ENCODE peak calls at places on chromosome 21, in nine cellular contexts. One of them, this sample, is unnamed.
A peak's percentile ranks its signal among the peaks of the same experiment; 100 is the strongest.

GRCh38 chr21:21236981-21237380 is 238.8 kb downstream of the NCAM2 start:
- DNase-seq in Peyer's patch: no peak
- DNase-seq in substantia nigra: no peak
- DNase-seq in left ventricle myocardium inferior: no peak
- DNase-seq in tibial nerve: no peak
- DNase-seq in effector memory CD4-positive, alpha-beta T cell: no peak
- DNase-seq in RWPE2: no peak
- DNase-seq in suprapubic skin: no peak
- DNase-seq in left lung: no peak
- DNase-seq in this sample: no peak

GRCh38 chr21:29133796-29134195 is 3.4 kb downstream of the MAP3K7CL start:
- DNase-seq in tibial nerve: no peak
- DNase-seq in substantia nigra: no peak
- DNase-seq in suprapubic skin: no peak
- DNase-seq in left lung: no peak
- DNase-seq in left ventricle myocardium inferior: no peak
- DNase-seq in effector memory CD4-positive, alpha-beta T cell: no peak
- DNase-seq in RWPE2: no peak
- DNase-seq in Peyer's patch: no peak
- DNase-seq in this sample: no peak

GRCh38 chr21:36881223-36881622 is 85.2 kb downstream of the HLCS start:
- DNase-seq in tibial nerve: no peak
- DNase-seq in effector memory CD4-positive, alpha-beta T cell: no peak
- DNase-seq in left ventricle myocardium inferior: no peak
- DNase-seq in RWPE2: no peak
- DNase-seq in substantia nigra: no peak
- DNase-seq in left lung: no peak
- DNase-seq in suprapubic skin: no peak
- DNase-seq in Peyer's patch: no peak
- DNase-seq in this sample: no peak

GRCh38 chr21:21750124-21750825 is 752.1 kb downstream of the NCAM2 start:
- DNase-seq in suprapubic skin: no peak
- DNase-seq in tibial nerve: no peak
- DNase-seq in substantia nigra: no peak
- DNase-seq in effector memory CD4-positive, alpha-beta T cell: no peak
- DNase-seq in left lung: no peak
- DNase-seq in left ventricle myocardium inferior: no peak
- DNase-seq in Peyer's patch: no peak
- DNase-seq in RWPE2: no peak
- DNase-seq in this sample: no peak

GRCh38 chr21:25161571-25161970 is 445.7 kb downstream of the MRPL39 start:
- DNase-seq in effector memory CD4-positive, alpha-beta T cell: no peak
- DNase-seq in tibial nerve: no peak
- DNase-seq in left ventricle myocardium inferior: no peak
- DNase-seq in RWPE2: no peak
- DNase-seq in left lung: no peak
- DNase-seq in Peyer's patch: no peak
- DNase-seq in suprapubic skin: no peak
- DNase-seq in substantia nigra: no peak
- DNase-seq in this sample: no peak

GRCh38 chr21:42860345-42860744 is 19.0 kb downstream of the WDR4 start:
- DNase-seq in left ventricle myocardium inferior: no peak
- DNase-seq in substantia nigra: no peak
- DNase-seq in effector memory CD4-positive, alpha-beta T cell: no peak
- DNase-seq in RWPE2: no peak
- DNase-seq in suprapubic skin: no peak
- DNase-seq in Peyer's patch: no peak
- DNase-seq in left lung: no peak
- DNase-seq in tibial nerve: no peak
- DNase-seq in this sample: no peak

GRCh38 chr21:44900559-44901251 is 20.0 kb downstream of the ITGB2 start:
- DNase-seq in left ventricle myocardium inferior: no peak
- DNase-seq in suprapubic skin: no peak
- DNase-seq in substantia nigra: no peak
- DNase-seq in RWPE2: no peak
- DNase-seq in effector memory CD4-positive, alpha-beta T cell: no peak
- DNase-seq in left lung: no peak
- DNase-seq in tibial nerve: no peak
- DNase-seq in Peyer's patch: no peak
- DNase-seq in this sample: no peak

GRCh38 chr21:28856588-28857250 is 136.0 kb downstream of the LTN1 start:
- DNase-seq in left lung: no peak
- DNase-seq in tibial nerve: no peak
- DNase-seq in substantia nigra: no peak
- DNase-seq in RWPE2: no peak
- DNase-seq in suprapubic skin: no peak
- DNase-seq in left ventricle myocardium inferior: no peak
- DNase-seq in effector memory CD4-positive, alpha-beta T cell: no peak
- DNase-seq in Peyer's patch: no peak
- DNase-seq in this sample: no peak

GRCh38 chr21:44615881-44616590 is 4.2 kb downstream of the KRTAP10-8 start:
- DNase-seq in tibial nerve: no peak
- DNase-seq in substantia nigra: no peak
- DNase-seq in Peyer's patch: no peak
- DNase-seq in RWPE2: no peak
- DNase-seq in left lung: no peak
- DNase-seq in left ventricle myocardium inferior: no peak
- DNase-seq in suprapubic skin: no peak
- DNase-seq in effector memory CD4-positive, alpha-beta T cell: no peak
- DNase-seq in this sample: no peak

GRCh38 chr21:25759573-25759972 is 24.8 kb downstream of the GABPA start:
- DNase-seq in substantia nigra: no peak
- DNase-seq in left ventricle myocardium inferior: no peak
- DNase-seq in left lung: no peak
- DNase-seq in RWPE2: no peak
- DNase-seq in effector memory CD4-positive, alpha-beta T cell: no peak
- DNase-seq in Peyer's patch: no peak
- DNase-seq in tibial nerve: no peak
- DNase-seq in suprapubic skin: no peak
- DNase-seq in this sample: no peak

GRCh38 chr21:41711416-41712023 is 55.3 kb downstream of the RIPK4 start:
- DNase-seq in tibial nerve: no peak
- DNase-seq in Peyer's patch: no peak
- DNase-seq in substantia nigra: no peak
- DNase-seq in effector memory CD4-positive, alpha-beta T cell: no peak
- DNase-seq in left lung: no peak
- DNase-seq in suprapubic skin: no peak
- DNase-seq in left ventricle myocardium inferior: no peak
- DNase-seq in RWPE2: no peak
- DNase-seq in this sample: no peak
- H3K27ac ChIP-seq in tibial nerve: no peak overlapping the region
- H3K27ac ChIP-seq in Peyer's patch: no peak overlapping the region
- H3K27ac ChIP-seq in substantia nigra: no peak overlapping the region
- H3K27ac ChIP-seq in effector memory CD4-positive, alpha-beta T cell: no peak overlapping the region
- H3K27ac ChIP-seq in left lung: no peak overlapping the region
- H3K27ac ChIP-seq in suprapubic skin: peak overlapping the region; percentile 76
- H3K27ac ChIP-seq in left ventricle myocardium inferior: no peak overlapping the region
- H3K27ac ChIP-seq in RWPE2: peak overlapping the region; percentile 11
- H3K27ac ChIP-seq in this sample: no peak overlapping the region

DNA sequence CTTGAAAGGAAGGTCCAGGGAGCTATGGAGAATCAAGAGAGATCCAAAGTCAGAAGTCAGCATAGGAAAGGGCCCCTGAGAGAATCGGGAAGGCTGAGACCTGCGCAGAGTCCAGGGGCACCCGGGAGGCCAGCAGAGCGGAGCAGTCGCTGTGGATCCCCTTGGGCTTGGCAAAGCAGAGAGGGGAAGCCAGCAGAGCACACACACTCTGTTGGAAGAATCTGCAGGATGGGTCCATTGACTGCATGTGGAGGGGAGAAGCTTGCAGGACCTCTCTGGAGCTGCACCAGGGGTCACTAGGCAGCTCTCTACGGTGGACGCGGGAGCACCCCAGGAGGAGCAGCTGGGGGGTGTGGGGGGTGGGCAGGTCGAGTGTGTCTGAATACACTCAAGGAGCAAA is 6.4 kb downstream of the RIPK4 start:
- DNase-seq in left lung: no peak
- DNase-seq in RWPE2: no peak
- DNase-seq in effector memory CD4-positive, alpha-beta T cell: no peak
- DNase-seq in Peyer's patch: no peak
- DNase-seq in substantia nigra: no peak
- DNase-seq in left ventricle myocardium inferior: no peak
- DNase-seq in tibial nerve: no peak
- DNase-seq in suprapubic skin: no peak
- DNase-seq in this sample: no peak
- H3K27ac ChIP-seq in left lung: no peak overlapping the region
- H3K27ac ChIP-seq in RWPE2: peak overlapping the region; percentile 94
- H3K27ac ChIP-seq in effector memory CD4-positive, alpha-beta T cell: no peak overlapping the region
- H3K27ac ChIP-seq in Peyer's patch: no peak overlapping the region
- H3K27ac ChIP-seq in substantia nigra: no peak overlapping the region
- H3K27ac ChIP-seq in left ventricle myocardium inferior: no peak overlapping the region
- H3K27ac ChIP-seq in tibial nerve: no peak overlapping the region
- H3K27ac ChIP-seq in suprapubic skin: no peak overlapping the region
- H3K27ac ChIP-seq in this sample: no peak overlapping the region

DNA sequence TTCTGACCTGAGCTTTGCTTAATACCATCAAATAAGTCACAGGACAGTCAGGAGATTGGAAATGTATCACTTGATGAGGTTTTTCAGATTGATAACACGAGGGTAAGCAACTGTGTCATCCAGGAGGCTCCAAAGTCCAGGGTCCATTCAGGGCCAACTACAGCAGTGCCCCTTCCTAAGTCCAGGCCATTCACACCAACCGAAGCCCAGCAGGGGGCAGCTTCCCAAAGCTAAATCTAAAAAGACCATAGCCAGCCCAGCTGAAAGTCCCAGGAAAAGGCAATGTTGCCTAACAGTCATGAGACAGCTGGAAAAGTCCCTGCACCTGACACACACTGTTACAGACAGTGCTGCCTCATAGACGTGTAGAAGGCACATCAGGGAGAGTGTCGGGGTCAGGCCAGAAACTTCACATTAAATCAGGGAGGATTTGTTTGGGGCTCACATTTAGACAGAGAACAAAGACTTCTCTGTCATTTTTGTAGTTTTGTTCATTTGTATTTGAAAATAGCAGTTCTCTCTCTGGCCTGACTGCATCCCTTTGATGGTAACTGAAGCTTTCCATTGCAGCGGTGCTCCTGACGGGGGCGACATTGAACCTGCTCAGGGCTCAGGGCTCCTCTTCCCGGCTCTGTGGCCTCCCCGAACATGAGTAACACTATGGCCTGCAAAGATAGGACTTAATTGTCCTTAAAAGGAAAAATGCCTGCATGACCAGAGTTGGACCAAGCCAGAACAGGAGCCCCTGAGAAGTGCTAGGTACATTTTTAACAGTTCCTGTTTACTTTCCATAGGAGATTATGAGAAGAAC is 200.4 kb downstream of the NRIP1 start:
- DNase-seq in Peyer's patch: peak; percentile 47
- DNase-seq in suprapubic skin: peak; percentile 79
- DNase-seq in left lung: peak; percentile 65
- DNase-seq in substantia nigra: peak; percentile 76
- DNase-seq in RWPE2: no peak
- DNase-seq in effector memory CD4-positive, alpha-beta T cell: no peak
- DNase-seq in left ventricle myocardium inferior: peak; percentile 64
- DNase-seq in tibial nerve: peak; percentile 77
- DNase-seq in this sample: no peak
- H3K27ac ChIP-seq in Peyer's patch: no peak overlapping the region
- H3K27ac ChIP-seq in suprapubic skin: no peak overlapping the region
- H3K27ac ChIP-seq in left lung: no peak overlapping the region
- H3K27ac ChIP-seq in substantia nigra: peak overlapping the region; percentile 81
- H3K27ac ChIP-seq in RWPE2: no peak overlapping the region
- H3K27ac ChIP-seq in effector memory CD4-positive, alpha-beta T cell: no peak overlapping the region
- H3K27ac ChIP-seq in left ventricle myocardium inferior: no peak overlapping the region
- H3K27ac ChIP-seq in tibial nerve: no peak overlapping the region
- H3K27ac ChIP-seq in this sample: no peak overlapping the region

DNA sequence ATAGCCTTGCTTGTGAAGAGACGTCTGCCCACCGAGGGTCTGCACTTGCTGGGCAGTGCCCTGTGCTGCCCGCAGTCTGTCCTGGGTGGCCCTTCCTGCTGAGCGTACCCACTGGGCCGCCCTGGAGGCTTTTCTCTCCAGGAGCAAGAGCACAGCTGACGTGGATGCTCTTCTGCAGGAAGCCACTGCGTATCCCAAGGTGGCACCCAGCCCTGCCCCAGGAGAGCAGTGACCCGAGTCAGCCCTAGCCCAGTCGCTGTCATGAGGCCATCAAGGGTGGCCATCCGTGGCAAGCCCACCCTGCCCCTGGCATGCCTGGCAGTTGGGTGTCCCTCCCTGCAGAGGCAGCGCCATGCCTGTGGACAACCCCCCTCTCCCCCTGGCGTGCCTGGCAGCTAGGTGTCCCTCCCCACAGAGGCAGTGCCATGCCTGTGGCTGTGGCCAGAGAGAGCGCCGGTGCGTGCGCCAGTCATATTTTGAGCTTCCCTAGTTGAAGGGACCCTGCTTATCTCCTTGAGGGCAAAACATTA is 51.3 kb upstream of the COL6A1 start:
- DNase-seq in suprapubic skin: no peak
- DNase-seq in tibial nerve: no peak
- DNase-seq in Peyer's patch: no peak
- DNase-seq in substantia nigra: no peak
- DNase-seq in left ventricle myocardium inferior: no peak
- DNase-seq in left lung: no peak
- DNase-seq in RWPE2: no peak
- DNase-seq in effector memory CD4-positive, alpha-beta T cell: no peak
- DNase-seq in this sample: no peak
- H3K27ac ChIP-seq in suprapubic skin: no peak overlapping the region
- H3K27ac ChIP-seq in tibial nerve: no peak overlapping the region
- H3K27ac ChIP-seq in Peyer's patch: no peak overlapping the region
- H3K27ac ChIP-seq in substantia nigra: no peak overlapping the region
- H3K27ac ChIP-seq in left ventricle myocardium inferior: no peak overlapping the region
- H3K27ac ChIP-seq in left lung: no peak overlapping the region
- H3K27ac ChIP-seq in RWPE2: no peak overlapping the region
- H3K27ac ChIP-seq in effector memory CD4-positive, alpha-beta T cell: no peak overlapping the region
- H3K27ac ChIP-seq in this sample: no peak overlapping the region

GRCh38 chr21:38766987-38767722 is 38.6 kb upstream of the ETS2 start:
- DNase-seq in Peyer's patch: peak; percentile 45
- DNase-seq in effector memory CD4-positive, alpha-beta T cell: no peak
- DNase-seq in RWPE2: no peak
- DNase-seq in tibial nerve: no peak
- DNase-seq in substantia nigra: no peak
- DNase-seq in suprapubic skin: no peak
- DNase-seq in left lung: no peak
- DNase-seq in left ventricle myocardium inferior: no peak
- DNase-seq in this sample: no peak

GRCh38 chr21:38771536-38771935 is 34.2 kb upstream of the ETS2 start:
- DNase-seq in RWPE2: no peak
- DNase-seq in tibial nerve: no peak
- DNase-seq in substantia nigra: no peak
- DNase-seq in left ventricle myocardium inferior: no peak
- DNase-seq in suprapubic skin: no peak
- DNase-seq in effector memory CD4-positive, alpha-beta T cell: no peak
- DNase-seq in left lung: no peak
- DNase-seq in Peyer's patch: no peak
- DNase-seq in this sample: no peak

GRCh38 chr21:38769253-38769780 is 36.4 kb upstream of the ETS2 start:
- DNase-seq in effector memory CD4-positive, alpha-beta T cell: no peak
- DNase-seq in Peyer's patch: no peak
- DNase-seq in suprapubic skin: no peak
- DNase-seq in RWPE2: no peak
- DNase-seq in substantia nigra: no peak
- DNase-seq in left ventricle myocardium inferior: no peak
- DNase-seq in tibial nerve: no peak
- DNase-seq in left lung: no peak
- DNase-seq in this sample: no peak

GRCh38 chr21:38770660-38771059 is 35.1 kb upstream of the ETS2 start:
- DNase-seq in left lung: no peak
- DNase-seq in tibial nerve: no peak
- DNase-seq in substantia nigra: no peak
- DNase-seq in effector memory CD4-positive, alpha-beta T cell: no peak
- DNase-seq in RWPE2: no peak
- DNase-seq in left ventricle myocardium inferior: no peak
- DNase-seq in suprapubic skin: no peak
- DNase-seq in Peyer's patch: no peak
- DNase-seq in this sample: no peak

GRCh38 chr21:38768385-38769071 is 37.2 kb upstream of the ETS2 start:
- DNase-seq in substantia nigra: no peak
- DNase-seq in left ventricle myocardium inferior: no peak
- DNase-seq in RWPE2: no peak
- DNase-seq in suprapubic skin: no peak
- DNase-seq in effector memory CD4-positive, alpha-beta T cell: no peak
- DNase-seq in Peyer's patch: peak; percentile 22
- DNase-seq in tibial nerve: no peak
- DNase-seq in left lung: no peak
- DNase-seq in this sample: no peak
- H3K27ac ChIP-seq in substantia nigra: no peak overlapping the region
- H3K27ac ChIP-seq in left ventricle myocardium inferior: no peak overlapping the region
- H3K27ac ChIP-seq in RWPE2: no peak overlapping the region
- H3K27ac ChIP-seq in suprapubic skin: no peak overlapping the region
- H3K27ac ChIP-seq in effector memory CD4-positive, alpha-beta T cell: no peak overlapping the region
- H3K27ac ChIP-seq in Peyer's patch: no peak overlapping the region
- H3K27ac ChIP-seq in tibial nerve: peak overlapping the region; percentile 67
- H3K27ac ChIP-seq in left lung: no peak overlapping the region
- H3K27ac ChIP-seq in this sample: no peak overlapping the region